ENCODE peak calls at places on chromosome 6, in six cellular contexts. One of them, this sample, is unnamed.

GRCh38 chr6:2817778-2818443 is 23.8 kb downstream of the SERPINB1 start:
- DNase-seq in PC-3: peak
- DNase-seq in HCT116: no peak
- DNase-seq in GM23248: peak
- DNase-seq in hepatocyte: no peak
- DNase-seq in MM.1S: no peak
- DNase-seq in this sample: no peak

GRCh38 chr6:145025488-145025887 is 709.8 kb downstream of the EPM2A start:
- DNase-seq in MM.1S: no peak
- DNase-seq in PC-3: no peak
- DNase-seq in HCT116: no peak
- DNase-seq in hepatocyte: no peak
- DNase-seq in GM23248: no peak
- DNase-seq in this sample: no peak

GRCh38 chr6:39218868-39219567 is 10.3 kb downstream of the KCNK5 start:
- DNase-seq in HCT116: no peak
- DNase-seq in GM23248: peak
- DNase-seq in hepatocyte: no peak
- DNase-seq in MM.1S: no peak
- DNase-seq in PC-3: no peak
- DNase-seq in this sample: peak

GRCh38 chr6:142225552-142225951 is 76.3 kb upstream of the ADGRG6 start:
- DNase-seq in MM.1S: no peak
- DNase-seq in GM23248: no peak
- DNase-seq in HCT116: no peak
- DNase-seq in PC-3: no peak
- DNase-seq in hepatocyte: no peak
- DNase-seq in this sample: no peak

GRCh38 chr6:3442444-3443220 is 14.2 kb downstream of the SLC22A23 start:
- DNase-seq in GM23248: peak
- DNase-seq in MM.1S: no peak
- DNase-seq in PC-3: peak
- DNase-seq in HCT116: no peak
- DNase-seq in hepatocyte: peak
- DNase-seq in this sample: no peak

GRCh38 chr6:3751019-3751729 is at the start of gene PXDC1:
- DNase-seq in PC-3: peak
- DNase-seq in MM.1S: no peak
- DNase-seq in hepatocyte: peak
- DNase-seq in GM23248: peak
- DNase-seq in HCT116: no peak
- DNase-seq in this sample: no peak

GRCh38 chr6:109455161-109455501 is 441 bp downstream of the MICAL1 start:
- DNase-seq in HCT116: no peak
- DNase-seq in PC-3: no peak
- DNase-seq in MM.1S: peak
- DNase-seq in GM23248: peak
- DNase-seq in hepatocyte: peak
- DNase-seq in this sample: peak

GRCh38 chr6:75331134-75331533 is 46.5 kb upstream of the TMEM30A start:
- DNase-seq in PC-3: peak
- DNase-seq in hepatocyte: no peak
- DNase-seq in MM.1S: no peak
- DNase-seq in HCT116: no peak
- DNase-seq in GM23248: peak
- DNase-seq in this sample: no peak

DNA sequence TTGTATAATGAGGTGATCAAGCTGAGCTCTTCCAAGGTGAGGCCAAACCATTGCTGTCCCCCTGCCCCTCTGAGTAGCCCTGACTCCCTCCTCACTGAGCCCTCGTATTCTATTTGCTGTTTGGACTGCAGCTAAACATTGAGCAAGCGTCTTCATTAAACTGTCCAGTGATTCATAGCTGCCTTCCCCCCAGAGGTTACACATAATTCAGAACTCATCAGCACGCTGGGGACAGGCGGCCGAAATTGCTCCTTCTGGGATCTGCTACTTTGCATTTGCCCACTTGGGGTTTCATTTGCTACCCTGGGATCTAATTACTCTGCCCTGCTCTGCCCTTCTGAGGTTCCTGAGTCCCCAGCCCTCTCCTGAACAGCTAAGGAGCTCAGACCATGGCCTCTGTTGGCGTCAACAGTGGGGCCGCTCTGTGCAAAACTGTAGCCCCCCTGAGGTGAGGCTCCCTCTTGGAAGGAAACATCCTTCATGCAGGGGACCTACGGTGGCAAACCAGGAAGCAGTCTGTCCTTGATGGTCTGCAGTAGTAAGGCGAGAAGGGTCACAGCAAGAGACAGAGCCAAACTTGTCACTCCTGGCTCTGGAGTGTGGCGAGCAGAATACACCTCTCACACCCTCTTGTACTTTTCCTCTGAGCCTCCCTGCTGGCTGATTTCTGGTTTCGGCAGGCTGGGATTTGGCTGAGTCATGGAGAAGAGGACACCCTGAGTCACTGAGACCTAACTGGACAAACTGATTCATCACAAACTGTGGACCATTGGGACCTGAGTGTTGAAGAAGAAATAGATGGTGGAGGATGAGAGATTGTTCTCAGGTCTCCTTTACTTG is 102.0 kb downstream of the F13A1 start:
- DNase-seq in hepatocyte: no peak
- DNase-seq in HCT116: no peak
- DNase-seq in GM23248: peak
- DNase-seq in PC-3: peak
- DNase-seq in MM.1S: no peak
- DNase-seq in this sample: no peak
- H3K4me3 ChIP-seq in hepatocyte: no peak
- H3K4me3 ChIP-seq in HCT116: no peak
- H3K4me3 ChIP-seq in GM23248: peak
- H3K4me3 ChIP-seq in PC-3: no peak
- H3K4me3 ChIP-seq in MM.1S: no peak
- H3K4me3 ChIP-seq in this sample: no peak

GRCh38 chr6:73672290-73672689 is 18.5 kb upstream of the SLC17A5 start:
- DNase-seq in MM.1S: no peak
- DNase-seq in PC-3: no peak
- DNase-seq in GM23248: no peak
- DNase-seq in HCT116: no peak
- DNase-seq in hepatocyte: no peak
- DNase-seq in this sample: no peak
- H2AFZ ChIP-seq in MM.1S: no peak
- H2AFZ ChIP-seq in PC-3: no peak
- H2AFZ ChIP-seq in GM23248: no peak
- H2AFZ ChIP-seq in HCT116: no peak
- H2AFZ ChIP-seq in hepatocyte: no peak
- H2AFZ ChIP-seq in this sample: no peak

DNA sequence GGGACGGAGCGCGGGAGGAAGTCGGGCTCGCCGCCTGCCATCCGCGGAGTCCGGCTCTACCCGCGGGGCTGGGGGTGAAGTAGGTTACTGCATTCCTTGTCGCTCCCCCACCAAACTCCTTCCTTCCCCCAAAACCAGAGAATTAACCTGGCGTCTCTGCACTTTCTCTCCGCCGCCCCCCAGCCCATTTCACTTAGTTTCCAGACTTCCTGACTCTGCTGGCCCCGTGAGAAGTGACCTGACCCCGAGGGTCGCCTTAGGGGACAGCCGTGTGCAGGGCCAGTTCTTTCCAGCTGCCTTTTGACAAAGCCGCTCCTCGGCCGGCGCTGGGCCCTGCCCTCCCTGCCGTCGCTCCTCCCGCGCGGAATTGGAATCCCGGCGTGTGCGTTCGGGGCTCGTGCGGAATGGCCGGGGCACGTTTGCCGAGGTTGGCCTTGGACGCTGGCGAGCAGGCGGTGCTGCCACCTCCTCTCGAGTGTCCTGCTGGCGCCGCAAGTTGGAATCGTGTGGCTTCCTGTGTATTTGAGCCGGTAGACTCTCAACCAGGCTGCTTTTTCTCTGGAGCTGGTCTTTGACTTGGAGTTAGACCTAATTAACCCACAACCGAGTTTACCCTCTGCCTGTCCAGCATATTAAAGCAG is 650 bp downstream of the DCBLD1 start:
- DNase-seq in PC-3: peak
- DNase-seq in GM23248: peak
- DNase-seq in HCT116: no peak
- DNase-seq in hepatocyte: peak
- DNase-seq in MM.1S: peak
- DNase-seq in this sample: no peak
- TF ChIP-seq EZH2phosphoT487 in PC-3: no peak
- TF ChIP-seq EZH2phosphoT487 in GM23248: no peak
- TF ChIP-seq EZH2phosphoT487 in HCT116: no peak
- TF ChIP-seq EZH2phosphoT487 in hepatocyte: no peak
- TF ChIP-seq EZH2phosphoT487 in MM.1S: no peak
- TF ChIP-seq EZH2phosphoT487 in this sample: no peak

DNA sequence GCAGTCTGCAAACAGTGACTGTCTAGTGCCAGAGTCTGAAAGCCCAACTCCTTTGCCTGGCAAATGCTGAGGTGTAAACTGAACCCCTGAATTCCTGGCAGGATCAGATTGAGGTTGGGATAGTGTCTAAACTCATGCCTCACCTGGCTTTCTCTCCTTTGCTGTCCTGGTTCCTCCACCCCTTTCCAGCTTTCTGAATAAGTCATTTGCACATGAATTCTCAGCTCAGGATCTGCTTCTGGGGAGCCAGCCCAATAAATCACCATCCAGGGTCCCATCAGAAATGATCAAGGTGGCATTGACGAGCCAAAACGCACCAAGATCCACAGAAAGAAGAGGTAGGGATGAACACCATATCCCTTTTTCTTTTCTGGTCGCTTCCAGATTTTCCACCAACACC is 301.6 kb downstream of the LRFN2 start:
- DNase-seq in GM23248: no peak
- DNase-seq in hepatocyte: no peak
- DNase-seq in HCT116: no peak
- DNase-seq in MM.1S: no peak
- DNase-seq in PC-3: no peak
- DNase-seq in this sample: no peak
- H3K4me3 ChIP-seq in GM23248: no peak
- H3K4me3 ChIP-seq in hepatocyte: no peak
- H3K4me3 ChIP-seq in HCT116: no peak
- H3K4me3 ChIP-seq in MM.1S: no peak
- H3K4me3 ChIP-seq in PC-3: no peak
- H3K4me3 ChIP-seq in this sample: no peak

DNA sequence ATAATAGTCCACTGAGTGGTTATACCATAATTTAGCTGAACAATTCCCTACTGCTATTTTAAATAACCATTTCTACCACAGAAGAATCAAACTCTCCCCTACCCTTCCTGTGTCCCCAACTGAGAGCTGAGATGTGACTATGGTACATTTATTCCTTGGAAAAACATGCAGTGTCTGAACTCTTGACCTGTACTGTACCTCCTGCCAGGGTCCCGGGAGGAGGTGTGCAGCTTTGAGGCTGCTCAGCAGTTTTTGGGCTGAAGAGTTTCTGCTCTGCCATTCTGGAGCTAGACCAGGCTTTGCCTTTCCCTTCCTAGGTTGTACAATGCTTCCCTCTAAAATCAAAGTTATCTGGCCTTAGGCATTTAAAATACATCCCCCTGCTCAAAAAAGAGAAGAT is 275.1 kb upstream of the SGK1 start:
- DNase-seq in PC-3: no peak
- DNase-seq in MM.1S: no peak
- DNase-seq in HCT116: no peak
- DNase-seq in hepatocyte: no peak
- DNase-seq in GM23248: no peak
- DNase-seq in this sample: no peak
- H2AFZ ChIP-seq in PC-3: no peak
- H2AFZ ChIP-seq in MM.1S: no peak
- H2AFZ ChIP-seq in HCT116: no peak
- H2AFZ ChIP-seq in hepatocyte: no peak
- H2AFZ ChIP-seq in GM23248: no peak
- H2AFZ ChIP-seq in this sample: no peak

GRCh38 chr6:43831211-43831610 is 61.2 kb downstream of the VEGFA start:
- DNase-seq in HCT116: no peak
- DNase-seq in GM23248: no peak
- DNase-seq in PC-3: no peak
- DNase-seq in MM.1S: no peak
- DNase-seq in hepatocyte: peak
- DNase-seq in this sample: no peak
- TF ChIP-seq EZH2phosphoT487 in HCT116: no peak
- TF ChIP-seq EZH2phosphoT487 in GM23248: no peak
- TF ChIP-seq EZH2phosphoT487 in PC-3: no peak
- TF ChIP-seq EZH2phosphoT487 in MM.1S: no peak
- TF ChIP-seq EZH2phosphoT487 in hepatocyte: no peak
- TF ChIP-seq EZH2phosphoT487 in this sample: no peak

GRCh38 chr6:35719407-35719829 is 17.4 kb upstream of the ARMC12 start:
- DNase-seq in hepatocyte: no peak
- DNase-seq in GM23248: no peak
- DNase-seq in PC-3: no peak
- DNase-seq in MM.1S: no peak
- DNase-seq in HCT116: no peak
- DNase-seq in this sample: no peak
- H3K4me3 ChIP-seq in hepatocyte: no peak
- H3K4me3 ChIP-seq in GM23248: no peak
- H3K4me3 ChIP-seq in PC-3: no peak
- H3K4me3 ChIP-seq in MM.1S: no peak
- H3K4me3 ChIP-seq in HCT116: no peak
- H3K4me3 ChIP-seq in this sample: peak

GRCh38 chr6:138682722-138683521 is 90.6 kb upstream of the CCDC28A start:
- DNase-seq in hepatocyte: no peak
- DNase-seq in MM.1S: no peak
- DNase-seq in GM23248: no peak
- DNase-seq in PC-3: peak
- DNase-seq in HCT116: no peak
- DNase-seq in this sample: no peak

GRCh38 chr6:138678168-138678567 is 95.4 kb upstream of the CCDC28A start:
- DNase-seq in MM.1S: no peak
- DNase-seq in GM23248: no peak
- DNase-seq in PC-3: no peak
- DNase-seq in hepatocyte: no peak
- DNase-seq in HCT116: no peak
- DNase-seq in this sample: no peak

GRCh38 chr6:138680085-138680484 is 93.5 kb upstream of the CCDC28A start:
- DNase-seq in hepatocyte: no peak
- DNase-seq in PC-3: peak
- DNase-seq in GM23248: peak
- DNase-seq in MM.1S: no peak
- DNase-seq in HCT116: no peak
- DNase-seq in this sample: no peak

GRCh38 chr6:138673317-138674014 is 100.1 kb upstream of the CCDC28A start:
- DNase-seq in hepatocyte: no peak
- DNase-seq in GM23248: peak
- DNase-seq in HCT116: no peak
- DNase-seq in PC-3: no peak
- DNase-seq in MM.1S: no peak
- DNase-seq in this sample: no peak

DNA sequence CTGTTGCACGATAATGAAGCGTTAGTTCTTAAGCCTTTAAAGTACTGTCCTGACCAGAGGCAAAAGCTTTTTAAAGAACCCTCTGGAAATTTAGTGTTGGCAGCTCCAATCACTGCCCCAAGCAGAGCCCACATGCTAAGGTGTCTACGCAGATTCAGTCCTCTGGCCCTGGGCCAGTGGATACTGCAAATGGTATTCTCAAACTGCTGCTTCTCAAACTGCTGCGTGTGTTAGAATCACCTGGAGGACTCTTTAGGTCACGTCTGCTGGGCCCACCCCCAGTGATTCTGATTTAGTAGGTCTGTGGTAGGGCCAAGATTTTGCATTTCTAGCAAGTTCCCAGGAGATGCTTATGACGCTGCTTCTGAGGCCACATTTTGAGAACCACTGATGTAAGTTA is 96.0 kb upstream of the CCDC28A start:
- DNase-seq in HCT116: no peak
- DNase-seq in PC-3: no peak
- DNase-seq in MM.1S: no peak
- DNase-seq in GM23248: no peak
- DNase-seq in hepatocyte: no peak
- DNase-seq in this sample: no peak
- H2AFZ ChIP-seq in HCT116: no peak
- H2AFZ ChIP-seq in PC-3: no peak
- H2AFZ ChIP-seq in MM.1S: no peak
- H2AFZ ChIP-seq in GM23248: no peak
- H2AFZ ChIP-seq in hepatocyte: no peak
- H2AFZ ChIP-seq in this sample: no peak